ENCODE peak calls at places on chromosomes 6 and 20, in ten cellular contexts. X is ureter; V is RWPE2; B is dorsolateral prefrontal cortex; R is stimulated activated CD4-positive, alpha-beta T cell treated with anti-CD3 and anti-CD28 coated beads, TNF-alpha, amount 100 ng/mL, for 4 hours; Y is LHCN-M2; G is cardiac fibroblast; O is T-cell; D is ascending aorta; M is A549. S is an unnamed sample.

GRCh38 chr6:92507552-92507951 is 911.8 kb downstream of the EPHA7 start:
- DNase-seq in O (no peak), B (no peak), R (no peak), G (no peak), Y (no peak), X (no peak), D (no peak), V (no peak), M (no peak), S (peak)

GRCh38 chr6:21229061-21229460 is 364.5 kb upstream of the SOX4 start:
- DNase-seq in O (no peak), V (no peak), B (no peak), R (no peak), M (no peak), D (no peak), X (no peak), Y (no peak), G (no peak), S (no peak)

GRCh38 chr20:52493177-52493711 is 301.7 kb upstream of the ZFP64 start:
- DNase-seq in R (no peak), G (peak), M (no peak), Y (peak), V (no peak), X (no peak), D (no peak), B (no peak), O (no peak), S (peak)

GRCh38 chr6:30954631-30955366 is 14.0 kb downstream of the MUCL3 start:
- DNase-seq in X (no peak), M (no peak), D (no peak), R (no peak), B (no peak), O (no peak), Y (no peak), G (no peak), V (no peak), S (no peak)

GRCh38 chr6:24831771-24832718 is 33.3 kb upstream of the ARMH2 start:
- DNase-seq in X (no peak), O (no peak), B (no peak), Y (peak), R (no peak), M (no peak), V (no peak), D (no peak), G (peak), S (no peak)

GRCh38 chr20:5863040-5863811 is 87.1 kb downstream of the TRMT6 start:
- DNase-seq in V (no peak), R (no peak), Y (peak), G (peak), O (no peak), X (no peak), B (no peak), D (no peak), M (no peak), S (peak)

GRCh38 chr20:34949120-34949519 is 6.5 kb downstream of the GSS start:
- DNase-seq in Y (no peak), G (no peak), D (no peak), B (no peak), R (no peak), V (no peak), X (no peak), M (no peak), O (no peak), S (no peak)

GRCh38 chr20:63942250-63943006 is 13.8 kb downstream of the UCKL1 start:
- DNase-seq in O (no peak), Y (no peak), X (peak), R (no peak), M (no peak), G (no peak), D (no peak), V (peak), B (no peak), S (peak)

GRCh38 chr6:56199956-56200355 is 47.4 kb downstream of the COL21A1 start:
- DNase-seq in M (no peak), B (no peak), X (no peak), R (no peak), O (no peak), G (peak), D (no peak), V (no peak), Y (peak), S (peak)

GRCh38 chr20:3115190-3116107 is 30.9 kb upstream of the AVP start:
- DNase-seq in D (no peak), X (no peak), V (no peak), O (no peak), G (peak), R (no peak), B (no peak), M (peak), Y (peak), S (peak)

GRCh38 chr20:35363190-35363589 is 48.6 kb downstream of the UQCC1 start:
- DNase-seq in X (no peak), Y (no peak), M (no peak), R (no peak), G (peak), D (no peak), B (no peak), O (no peak), V (no peak), S (peak)

GRCh38 chr20:62351469-62352401 is 15.4 kb downstream of the LAMA5 start:
- DNase-seq in M (no peak), B (no peak), R (no peak), X (no peak), Y (no peak), D (no peak), G (no peak), O (no peak), V (peak), S (no peak)

GRCh38 chr6:166397849-166398248 is 15.1 kb upstream of the MPC1 start:
- DNase-seq in G (no peak), B (no peak), O (no peak), M (no peak), R (no peak), D (no peak), X (no peak), V (no peak), Y (no peak), S (no peak)

GRCh38 chr20:44011251-44011940 is 96.7 kb downstream of the TOX2 start:
- DNase-seq in M (no peak), Y (no peak), B (no peak), R (no peak), X (no peak), V (peak), G (no peak), D (no peak), O (no peak), S (no peak)

GRCh38 chr6:170424634-170425126 is 118.1 kb downstream of the FAM120B start:
- DNase-seq in X (no peak), G (no peak), O (no peak), D (peak), Y (no peak), R (no peak), M (no peak), V (no peak), B (no peak), S (no peak)

GRCh38 chr20:20472690-20473274 is 104.9 kb downstream of the INSM1 start:
- DNase-seq in M (no peak), V (no peak), D (no peak), O (no peak), R (no peak), B (no peak), Y (no peak), X (no peak), G (no peak), S (no peak)

GRCh38 chr6:19772891-19773290 is 64.3 kb upstream of the ID4 start:
- DNase-seq in X (no peak), D (no peak), G (no peak), Y (no peak), V (no peak), B (no peak), O (no peak), R (no peak), M (peak), S (no peak)

GRCh38 chr20:45347936-45348809 is at the start of gene SDC4:
- DNase-seq in R (peak), Y (no peak), B (peak), V (peak), D (peak), M (peak), X (peak), G (peak), O (peak), S (no peak)

GRCh38 chr6:170243791-170244291 is 47.0 kb downstream of the DLL1 start:
- DNase-seq in G (no peak), X (no peak), R (no peak), V (peak), D (no peak), B (peak), Y (peak), M (no peak), O (no peak), S (no peak)

GRCh38 chr20:37314099-37314498 is 24.6 kb downstream of the MANBAL start:
- DNase-seq in O (no peak), Y (no peak), G (no peak), R (no peak), B (no peak), D (no peak), X (no peak), M (no peak), V (peak), S (no peak)

GRCh38 chr20:31712564-31713311 is 9.9 kb downstream of the BCL2L1 start:
- DNase-seq in M (peak), B (peak), Y (peak), O (no peak), X (peak), D (peak), R (no peak), G (peak), V (peak), S (peak)

GRCh38 chr20:26208296-26209091 is 511.8 kb upstream of the ZNF337 start:
- DNase-seq in G (no peak), D (no peak), Y (peak), M (peak), O (peak), R (peak), X (no peak), V (peak), B (no peak), S (no peak)

GRCh38 chr6:43779864-43780260 is 9.9 kb downstream of the VEGFA start:
- DNase-seq in G (no peak), O (no peak), Y (no peak), R (no peak), B (no peak), X (no peak), M (no peak), D (no peak), V (no peak), S (no peak)

GRCh38 chr6:83514877-83515466 is 2.6 kb downstream of the PRSS35 start:
- DNase-seq in M (peak), G (peak), D (no peak), Y (peak), R (no peak), O (no peak), V (no peak), B (no peak), X (peak), S (peak)

GRCh38 chr6:15299430-15300131 is 53.7 kb downstream of the JARID2 start:
- DNase-seq in R (no peak), G (peak), B (no peak), D (no peak), X (no peak), M (no peak), Y (peak), O (peak), V (no peak), S (peak)

GRCh38 chr6:86615299-86615698 is 322.0 kb upstream of the HTR1E start:
- DNase-seq in V (no peak), R (no peak), G (no peak), M (no peak), B (no peak), O (no peak), D (no peak), X (no peak), Y (no peak), S (no peak)

GRCh38 chr6:3359091-3359752 is 97.6 kb downstream of the SLC22A23 start:
- DNase-seq in O (no peak), M (no peak), G (no peak), B (no peak), D (no peak), R (no peak), V (no peak), X (no peak), Y (no peak), S (no peak)

GRCh38 chr20:12054556-12054955 is 136.9 kb downstream of the BTBD3 start:
- DNase-seq in V (no peak), G (no peak), M (no peak), D (no peak), B (no peak), X (no peak), Y (no peak), O (no peak), R (no peak), S (no peak)

GRCh38 chr20:61508301-61508700 is 256.2 kb downstream of the CDH4 start:
- DNase-seq in V (peak), M (no peak), B (no peak), X (no peak), Y (no peak), O (no peak), R (no peak), G (no peak), D (no peak), S (no peak)

GRCh38 chr6:53178837-53179432 is 30.3 kb upstream of the GCM1 start:
- DNase-seq in O (no peak), Y (no peak), G (no peak), R (no peak), X (no peak), V (no peak), B (no peak), D (no peak), M (no peak), S (no peak)